ENCODE peak calls at places on chromosomes 4 and X, in six cellular contexts. D is stimulated activated CD4-positive, alpha-beta T cell treated with anti-CD3 and anti-CD28 coated beads, Interleukin-4, amount 100 ng/mL, for 48 hours; C is activated CD8-positive, alpha-beta T cell treated with anti-CD3 and anti-CD28 coated beads, Interleukin-2, amount 10 ng/mL, durations not matched to agents 7 days and 5 days; K is dorsolateral prefrontal cortex; N is smooth muscle cell of the brain vasculature; T is fibroblast of mammary gland. Z is an unnamed sample.

GRCh38 chrX:9785944-9786741 is at the start of gene SHROOM2:
- DNase-seq in D (no peak), C (no peak), K (no peak), N (no peak), T (no peak), Z (no peak)

GRCh38 chr4:53974561-53974960 is 89.8 kb downstream of the CHIC2 start:
- DNase-seq in D (no peak), C (no peak), K (no peak), N (no peak), T (peak), Z (no peak)

GRCh38 chr4:8409271-8410065 is 31.1 kb downstream of the ACOX3 start:
- DNase-seq in D (no peak), C (peak), K (no peak), N (no peak), T (peak), Z (peak)

GRCh38 chr4:48570646-48571220 is 80.7 kb downstream of the ZAR1 start:
- DNase-seq in D (no peak), C (no peak), K (no peak), N (no peak), T (peak), Z (no peak)

GRCh38 chr4:163344147-163345050 is 707 bp downstream of the NPY5R start:
- DNase-seq in D (no peak), C (no peak), K (no peak), N (no peak), T (no peak), Z (no peak)

GRCh38 chr4:3865986-3866812 is 100.0 kb downstream of the ADRA2C start:
- DNase-seq in D (no peak), C (no peak), K (no peak), N (no peak), T (no peak), Z (no peak)

GRCh38 chr4:1522606-1523005 is 116.4 kb upstream of the NKX1-1 start:
- DNase-seq in D (no peak), C (no peak), K (no peak), N (no peak), T (no peak), Z (no peak)

GRCh38 chrX:133709486-133709885 is 275.9 kb downstream of the GPC3 start:
- DNase-seq in D (no peak), C (no peak), K (no peak), N (no peak), T (no peak), Z (no peak)

GRCh38 chr4:110869862-110870577 is 247.1 kb upstream of the PITX2 start:
- DNase-seq in D (no peak), C (no peak), K (no peak), N (peak), T (peak), Z (no peak)